ENCODE peak calls at places on chromosomes 12 and 14, in seven cellular contexts. Q, F, H, J, D, R and X are unnamed samples.

GRCh38 chr12:3200032-3200617 is 122.9 kb downstream of the TSPAN9 start:
- DNase-seq in Q (peak), F (no peak), H (peak), J (no peak), D (no peak), R (no peak), X (peak)

GRCh38 chr12:90915353-90915752 is 39.6 kb downstream of the CCER1 start:
- DNase-seq in Q (no peak), F (no peak), H (no peak), J (no peak), D (no peak), R (no peak), X (no peak)

GRCh38 chr14:34035177-34035933 is 84.5 kb upstream of the EGLN3 start:
- DNase-seq in Q (no peak), F (no peak), H (no peak), J (no peak), D (no peak), R (no peak), X (no peak)

GRCh38 chr14:50955373-50956043 is 11.2 kb upstream of the PYGL start:
- DNase-seq in Q (peak), F (peak), H (peak), J (peak), D (peak), R (peak), X (peak)

GRCh38 chr12:39441963-39442894 is 691 bp downstream of the KIF21A start:
- DNase-seq in Q (peak), F (peak), H (peak), J (peak), D (peak), R (no peak), X (peak)

GRCh38 chr12:50050410-50051280 is 6.8 kb upstream of the ASIC1 start:
- DNase-seq in Q (peak), F (peak), H (no peak), J (no peak), D (peak), R (no peak), X (peak)

GRCh38 chr12:129201029-129201428 is 347.8 kb downstream of the GLT1D1 start:
- DNase-seq in Q (no peak), F (no peak), H (no peak), J (no peak), D (no peak), R (no peak), X (no peak)

GRCh38 chr14:77208266-77208978 is 26.8 kb downstream of the TMEM63C start:
- DNase-seq in Q (peak), F (peak), H (peak), J (no peak), D (peak), R (peak), X (peak)

GRCh38 chr12:100221523-100221922 is 20.9 kb downstream of the ACTR6 start:
- DNase-seq in Q (no peak), F (no peak), H (no peak), J (no peak), D (no peak), R (no peak), X (no peak)

GRCh38 chr12:28899951-28900350 is 249.1 kb upstream of the FAR2 start:
- DNase-seq in Q (no peak), F (no peak), H (peak), J (no peak), D (no peak), R (no peak), X (no peak)

GRCh38 chr12:81297606-81298005 is 219.7 kb downstream of the ACSS3 start:
- DNase-seq in Q (no peak), F (no peak), H (no peak), J (no peak), D (no peak), R (no peak), X (no peak)

GRCh38 chr14:23494223-23494622 is 24.7 kb downstream of the NGDN start:
- DNase-seq in Q (no peak), F (no peak), H (peak), J (no peak), D (no peak), R (no peak), X (peak)